ENCODE peak calls at places on chromosomes 3 and 15, in four cellular contexts. R, Y, A and T are unnamed samples.

GRCh38 chr15:96893159-96893906 is 562.8 kb downstream of the NR2F2 start:
- DNase-seq in R (no peak), Y (peak; percentile 52), A (no peak), T (peak; percentile 23)

GRCh38 chr3:196609343-196609775 is 30.1 kb upstream of the NRROS start:
- DNase-seq in R (peak; percentile 33), Y (peak; percentile 89), A (peak; percentile 95), T (peak; percentile 74)

GRCh38 chr15:66046751-66047150 is 177.5 kb downstream of the RAB11A start:
- DNase-seq in R (no peak), Y (no peak), A (no peak), T (no peak)

GRCh38 chr3:82685761-82686160 is 924.3 kb upstream of the GBE1 start:
- DNase-seq in R (no peak), Y (no peak), A (no peak), T (no peak)

GRCh38 chr3:19891740-19892139 is 42.3 kb downstream of the EFHB start:
- DNase-seq in R (no peak), Y (no peak), A (peak; percentile 16), T (no peak)

GRCh38 chr3:196063456-196063855 is 18.4 kb downstream of the TFRC start:
- DNase-seq in R (no peak), Y (no peak), A (no peak), T (no peak)

GRCh38 chr15:74130089-74130848 is at the start of gene ISLR2:
- DNase-seq in R (no peak), Y (no peak), A (no peak), T (no peak)

GRCh38 chr3:194043516-194043915 is 92.4 kb upstream of the HES1 start:
- DNase-seq in R (no peak), Y (peak; percentile 3), A (no peak), T (no peak)

GRCh38 chr3:835096-835495 is 257.7 kb upstream of the CNTN6 start:
- DNase-seq in R (no peak), Y (no peak), A (no peak), T (no peak)

GRCh38 chr3:48899298-48899697 is 616 bp upstream of the SLC25A20 start:
- DNase-seq in R (no peak), Y (no peak), A (no peak), T (no peak)

GRCh38 chr3:34053631-34054030 is 255.2 kb downstream of the PDCD6IP start:
- DNase-seq in R (no peak), Y (no peak), A (no peak), T (no peak)

GRCh38 chr3:23565376-23565775 is 240.4 kb upstream of the UBE2E1 start:
- DNase-seq in R (no peak), Y (no peak), A (no peak), T (no peak)

GRCh38 chr3:107657971-107658370 is 135.2 kb downstream of the BBX start:
- DNase-seq in R (no peak), Y (no peak), A (no peak), T (no peak)

GRCh38 chr15:35374661-35375060 is 171.3 kb downstream of the DPH6 start:
- DNase-seq in R (no peak), Y (no peak), A (no peak), T (no peak)

GRCh38 chr3:119524931-119525662 is 26.8 kb downstream of the TIMMDC1 start:
- DNase-seq in R (no peak), Y (no peak), A (no peak), T (no peak)

GRCh38 chr3:65751123-65751700 is 287.5 kb downstream of the MAGI1 start:
- DNase-seq in R (no peak), Y (peak; percentile 68), A (peak; percentile 33), T (peak; percentile 16)

GRCh38 chr3:123489400-123490004 is 40.6 kb upstream of the ADCY5 start:
- DNase-seq in R (peak; percentile 66), Y (peak; percentile 88), A (peak; percentile 68), T (peak; percentile 74)

GRCh38 chr3:36905545-36905944 is 39.3 kb downstream of the TRANK1 start:
- DNase-seq in R (no peak), Y (no peak), A (no peak), T (no peak)
- TF ChIP-seq POLR2A in R (no peak), Y (no peak), A (no peak), T (no peak)

DNA sequence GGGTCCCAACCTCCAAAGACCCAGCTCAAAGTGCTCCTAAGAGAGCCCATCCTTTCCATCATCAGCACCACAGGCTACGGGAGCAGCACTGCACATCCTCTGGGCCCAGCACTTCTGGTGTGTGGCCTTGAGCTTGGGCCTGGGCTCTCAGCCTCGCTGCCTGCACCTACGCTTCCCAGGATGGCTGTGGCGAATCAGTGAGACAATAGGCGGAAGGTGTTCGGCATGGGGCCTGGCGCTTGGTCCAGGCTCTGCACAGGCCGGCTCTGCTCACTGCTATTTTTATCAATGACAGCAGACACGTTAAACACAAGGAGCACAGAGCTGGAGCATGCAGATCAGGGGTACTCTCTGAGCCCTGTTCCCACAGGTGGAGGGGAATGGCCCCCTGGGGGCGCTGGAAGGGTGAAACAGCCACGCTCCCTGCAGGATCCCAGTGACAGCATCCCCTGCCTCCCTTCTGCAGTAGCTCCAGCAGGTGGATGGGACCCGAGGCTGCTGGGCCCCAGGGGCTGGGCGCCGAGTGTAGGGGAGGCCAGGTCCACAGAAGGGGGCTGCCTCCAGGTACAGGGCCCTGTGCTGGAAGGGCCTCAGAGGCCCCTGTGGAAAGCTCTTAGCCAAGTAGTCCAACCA is 90.0 kb upstream of the RPL32 start:
- DNase-seq in R (no peak), Y (peak; percentile 69), A (no peak), T (no peak)
- TF ChIP-seq POLR2A in R (no peak), Y (no peak), A (no peak), T (no peak)

GRCh38 chr3:105827959-105828358 is 40.9 kb downstream of the CBLB start:
- DNase-seq in R (peak; percentile 55), Y (peak; percentile 86), A (peak; percentile 26), T (peak; percentile 35)
- TF ChIP-seq POLR2A in R (no peak), Y (no peak), A (no peak), T (no peak)

DNA sequence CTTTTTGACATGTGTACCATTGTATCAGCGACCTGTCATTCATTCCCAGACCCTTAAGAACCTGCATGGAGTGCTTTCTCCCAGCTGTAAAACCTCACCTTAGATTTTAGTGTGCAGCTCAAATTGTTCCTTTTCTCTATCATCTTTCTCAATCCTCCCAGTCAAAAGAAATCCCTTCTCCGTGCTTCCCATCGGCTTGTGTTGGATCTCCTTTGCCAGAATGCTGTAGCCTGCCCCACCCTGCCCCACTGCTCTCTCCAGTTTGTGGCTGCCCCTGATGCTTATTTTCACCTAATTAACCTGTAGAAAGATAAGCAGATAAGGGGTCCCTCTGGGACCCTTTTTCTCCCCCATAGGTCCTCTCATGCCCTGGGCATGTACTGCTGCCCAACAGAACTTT is 51.1 kb downstream of the ANXA2 start:
- DNase-seq in R (no peak), Y (no peak), A (no peak), T (no peak)
- TF ChIP-seq POLR2A in R (no peak), Y (no peak), A (no peak), T (no peak)

GRCh38 chr15:42581272-42581730 is 5.9 kb downstream of the STARD9 start:
- DNase-seq in R (peak; percentile 81), Y (peak; percentile 90), A (peak; percentile 88), T (peak; percentile 81)
- TF ChIP-seq POLR2A in R (peak; percentile 25), Y (peak; percentile 69), A (peak; percentile 43), T (peak; percentile 36)

DNA sequence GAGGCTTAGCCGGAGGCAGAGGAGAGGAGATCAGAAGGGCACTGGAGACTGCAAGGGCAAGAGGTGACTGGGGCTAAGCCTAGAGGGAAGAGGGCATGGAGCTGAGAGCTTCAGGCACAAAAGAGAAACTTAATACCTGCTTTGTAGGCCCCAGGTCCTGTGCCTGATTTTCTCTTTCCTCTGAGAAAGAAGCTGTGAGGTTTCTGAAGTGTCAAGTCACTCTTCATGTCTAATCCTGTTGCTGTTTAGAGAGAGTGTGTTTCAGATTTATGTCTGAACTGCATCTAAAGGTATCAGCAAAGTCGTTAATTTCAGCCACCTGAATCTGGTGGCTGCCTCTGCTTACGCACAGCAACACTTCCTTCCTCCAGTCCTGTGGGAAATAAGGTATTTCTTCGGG is 106.9 kb upstream of the RNU6-1 start:
- DNase-seq in R (no peak), Y (no peak), A (no peak), T (no peak)
- TF ChIP-seq POLR2A in R (no peak), Y (no peak), A (no peak), T (no peak)

DNA sequence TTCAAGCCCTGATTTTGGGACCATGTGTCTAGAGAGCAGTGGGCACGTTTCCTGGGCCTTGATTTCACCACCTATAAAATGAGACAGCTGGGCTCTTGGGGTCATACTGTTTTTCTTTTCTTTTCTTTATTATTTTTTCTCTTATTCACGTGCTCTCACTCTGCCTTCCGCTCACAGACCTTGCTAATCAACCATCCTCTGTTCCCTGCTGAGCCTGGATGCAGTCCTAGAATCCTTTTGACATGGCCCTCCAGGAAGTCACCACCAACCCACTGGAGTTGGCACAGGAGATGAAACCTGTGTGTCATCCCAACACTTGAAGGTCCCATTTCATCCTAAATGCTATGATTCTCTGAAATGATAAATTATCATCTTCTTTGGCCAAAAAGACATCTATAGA is 148.8 kb downstream of the CACNA2D3 start:
- DNase-seq in R (no peak), Y (no peak), A (no peak), T (no peak)
- TF ChIP-seq POLR2A in R (no peak), Y (no peak), A (no peak), T (no peak)

DNA sequence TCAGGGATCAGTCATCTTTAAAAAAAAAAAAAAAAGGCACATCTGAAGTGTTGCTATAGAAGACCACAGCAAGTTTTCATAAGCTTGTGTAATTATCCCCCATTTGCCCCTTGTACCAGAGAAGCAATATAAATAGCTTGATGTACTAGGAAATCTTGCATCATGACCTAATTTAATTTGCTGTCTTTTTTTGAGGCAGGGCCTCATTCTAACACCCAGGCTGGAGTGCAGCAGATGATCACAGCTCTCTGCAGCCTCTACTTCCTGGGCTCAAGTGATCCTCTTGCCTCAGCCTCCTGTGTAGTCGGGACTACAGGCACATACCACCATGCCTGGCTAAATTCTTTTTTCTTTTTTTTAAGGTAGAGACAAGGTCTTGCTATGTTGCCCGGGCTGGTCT is 88.7 kb downstream of the ARIH1 start:
- DNase-seq in R (no peak), Y (no peak), A (no peak), T (no peak)
- TF ChIP-seq POLR2A in R (no peak), Y (no peak), A (no peak), T (no peak)

GRCh38 chr15:29821416-29822099 is 710 bp downstream of the TJP1 start:
- DNase-seq in R (peak; percentile 63), Y (peak; percentile 89), A (peak; percentile 83), T (peak; percentile 72)
- TF ChIP-seq POLR2A in R (no peak), Y (peak; percentile 83), A (peak; percentile 71), T (peak; percentile 25)